ENCODE peak calls at places on chromosomes 7 and 10, in six cellular contexts. K is RWPE2, I is IMR-90, E is A549, O is spleen, X is body of pancreas. T is an unnamed sample.

GRCh38 chr10:78424721-78425120 is 391.1 kb downstream of the RPS24 start:
- DNase-seq in K (no peak), I (no peak), E (peak), O (no peak), X (no peak), T (no peak)

GRCh38 chr10:15053061-15053460 is 9.3 kb downstream of the OLAH start:
- DNase-seq in K (no peak), I (no peak), E (no peak), O (no peak), X (no peak), T (no peak)

GRCh38 chr10:131812736-131813604 is 87.8 kb upstream of the PPP2R2D start:
- DNase-seq in K (no peak), I (no peak), E (no peak), O (no peak), X (no peak), T (no peak)

GRCh38 chr7:33108591-33108930 is 643 bp downstream of the RP9 start:
- DNase-seq in K (no peak), I (no peak), E (no peak), O (no peak), X (no peak), T (no peak)

GRCh38 chr10:126584836-126585235 is 85.7 kb downstream of the C10orf90 start:
- DNase-seq in K (no peak), I (no peak), E (no peak), O (no peak), X (no peak), T (no peak)

GRCh38 chr7:16670021-16670420 is 24.0 kb downstream of the BZW2 start:
- DNase-seq in K (no peak), I (peak), E (no peak), O (no peak), X (no peak), T (no peak)

GRCh38 chr7:120259382-120259781 is 13.6 kb upstream of the KCND2 start:
- DNase-seq in K (no peak), I (peak), E (no peak), O (no peak), X (no peak), T (no peak)

GRCh38 chr7:104106106-104106505 is 101.7 kb downstream of the ORC5 start:
- DNase-seq in K (no peak), I (peak), E (no peak), O (no peak), X (no peak), T (no peak)

GRCh38 chr10:11068861-11069633 is 51.4 kb downstream of the CELF2 start:
- DNase-seq in K (no peak), I (no peak), E (no peak), O (no peak), X (no peak), T (no peak)

GRCh38 chr7:13259908-13260307 is 572.5 kb downstream of the ARL4A start:
- DNase-seq in K (no peak), I (no peak), E (no peak), O (no peak), X (no peak), T (no peak)

GRCh38 chr10:93334901-93335312 is 147.2 kb downstream of the MYOF start:
- DNase-seq in K (peak), I (peak), E (no peak), O (no peak), X (no peak), T (no peak)

GRCh38 chr10:94785211-94785610 is 22.7 kb downstream of the CYP2C19 start:
- DNase-seq in K (no peak), I (no peak), E (no peak), O (no peak), X (no peak), T (no peak)

GRCh38 chr10:1706711-1707110 is 30.6 kb downstream of the ADARB2 start:
- DNase-seq in K (no peak), I (no peak), E (no peak), O (no peak), X (no peak), T (no peak)

GRCh38 chr7:101363196-101363733 is 590 bp downstream of the COL26A1 start:
- DNase-seq in K (no peak), I (no peak), E (no peak), O (no peak), X (no peak), T (no peak)

GRCh38 chr7:50869108-50869716 is 86.5 kb upstream of the GRB10 start:
- DNase-seq in K (no peak), I (peak), E (peak), O (no peak), X (no peak), T (no peak)

GRCh38 chr7:21076054-21076453 is 289.4 kb upstream of the SP8 start:
- DNase-seq in K (no peak), I (no peak), E (no peak), O (no peak), X (no peak), T (no peak)

GRCh38 chr7:142438235-142438922 is 180.5 kb upstream of the PRSS58 start:
- DNase-seq in K (no peak), I (peak), E (peak), O (no peak), X (peak), T (no peak)

GRCh38 chr7:134462337-134462925 is 3.5 kb upstream of the AKR1B1 start:
- DNase-seq in K (no peak), I (peak), E (peak), O (no peak), X (no peak), T (no peak)

GRCh38 chr7:36280840-36281812 is 108.5 kb upstream of the ANLN start:
- DNase-seq in K (peak), I (peak), E (peak), O (no peak), X (no peak), T (peak)

GRCh38 chr10:132104062-132104461 is 38.3 kb downstream of the JAKMIP3 start:
- DNase-seq in K (no peak), I (no peak), E (no peak), O (no peak), X (no peak), T (peak)

GRCh38 chr7:1561036-1561940 is 5.3 kb upstream of the TMEM184A start:
- DNase-seq in K (no peak), I (no peak), E (no peak), O (no peak), X (no peak), T (no peak)

GRCh38 chr10:99234067-99234738 is 1.4 kb downstream of the HPSE2 start:
- DNase-seq in K (no peak), I (peak), E (peak), O (peak), X (no peak), T (peak)

GRCh38 chr10:97633921-97634320 is 621 bp upstream of the MORN4 start:
- DNase-seq in K (no peak), I (no peak), E (peak), O (no peak), X (peak), T (no peak)
- H3K27ac ChIP-seq in K (peak), I (no peak), E (peak), O (peak), X (peak), T (peak)

DNA sequence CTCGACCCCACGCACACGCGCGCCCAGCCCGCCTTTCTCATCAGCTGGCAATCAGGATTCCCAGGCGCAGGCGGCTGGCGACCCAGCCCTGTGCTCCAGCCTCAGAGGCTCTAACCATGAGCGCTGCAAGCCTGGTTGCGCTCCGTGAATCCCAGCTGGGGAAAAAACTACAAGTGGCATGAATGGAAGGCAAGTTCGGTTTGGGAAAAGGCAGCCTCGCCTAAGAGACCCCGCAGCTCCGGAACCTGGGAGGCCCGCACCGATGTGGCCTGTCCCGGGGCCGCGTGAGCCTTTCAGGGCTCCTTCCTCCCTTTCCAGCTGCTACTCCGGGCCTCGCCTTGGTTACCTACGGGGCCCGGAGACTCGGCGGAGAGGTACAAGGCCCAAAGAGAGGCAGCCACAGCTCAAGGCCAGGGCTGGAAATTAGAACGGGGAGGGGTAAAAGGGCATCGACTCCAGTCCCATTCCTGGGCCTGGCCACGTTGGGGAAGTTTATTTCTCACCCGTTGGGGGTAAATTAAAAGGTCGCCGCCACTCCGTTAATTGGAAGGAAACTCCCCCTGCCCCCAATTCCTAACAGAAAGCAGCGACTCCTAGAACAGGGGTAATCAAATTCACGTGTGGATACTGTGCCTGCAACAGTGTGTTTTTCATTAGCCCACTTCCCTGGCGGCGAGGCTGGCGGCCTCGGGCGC is 1.3 kb upstream of the HOXA9 start:
- DNase-seq in K (no peak), I (no peak), E (no peak), O (peak), X (no peak), T (no peak)
- H3K4me3 ChIP-seq in K (peak), I (no peak), E (no peak), O (peak), X (no peak), T (peak)

DNA sequence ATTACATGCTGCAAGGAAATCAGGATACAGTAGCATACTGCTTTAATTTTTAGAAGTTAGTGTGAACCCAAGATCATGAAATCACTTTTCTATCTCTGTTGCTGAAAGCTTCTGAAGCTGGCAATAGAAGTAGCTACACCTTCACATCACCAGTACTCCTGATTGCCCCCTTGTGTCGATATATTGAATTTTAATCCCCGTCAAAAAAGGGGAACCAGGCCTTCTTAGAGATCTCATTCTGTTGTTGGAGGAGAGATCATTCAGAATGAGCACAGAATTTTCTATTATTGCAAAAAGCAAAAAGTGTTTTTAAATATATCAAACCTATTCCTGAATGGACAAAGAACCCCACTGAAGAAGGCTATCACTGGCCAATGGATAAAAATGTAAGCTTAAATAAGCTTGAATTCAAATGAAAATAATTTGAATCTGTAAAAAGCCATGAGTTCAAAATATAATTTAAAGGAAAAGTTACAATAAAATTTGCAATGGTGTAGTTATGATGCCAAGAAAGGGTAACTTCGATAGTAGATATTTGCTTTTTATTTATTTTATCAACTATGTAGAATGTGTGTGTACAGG is 39.7 kb upstream of the TEX47 start:
- DNase-seq in K (no peak), I (no peak), E (peak), O (no peak), X (no peak), T (no peak)
- TF ChIP-seq CTCF in K (peak), I (peak), E (peak), O (no peak), X (peak), T (peak)

GRCh38 chr10:119360181-119360921 is 153.0 kb downstream of the GRK5 start:
- DNase-seq in K (no peak), I (no peak), E (peak), O (peak), X (no peak), T (peak)

GRCh38 chr10:119358140-119358512 is 150.8 kb downstream of the GRK5 start:
- DNase-seq in K (no peak), I (no peak), E (no peak), O (no peak), X (no peak), T (no peak)

GRCh38 chr10:119358567-119358966 is 151.2 kb downstream of the GRK5 start:
- DNase-seq in K (no peak), I (no peak), E (no peak), O (no peak), X (no peak), T (no peak)

GRCh38 chr10:119357389-119358139 is 150.2 kb downstream of the GRK5 start:
- DNase-seq in K (no peak), I (no peak), E (no peak), O (peak), X (no peak), T (no peak)

DNA sequence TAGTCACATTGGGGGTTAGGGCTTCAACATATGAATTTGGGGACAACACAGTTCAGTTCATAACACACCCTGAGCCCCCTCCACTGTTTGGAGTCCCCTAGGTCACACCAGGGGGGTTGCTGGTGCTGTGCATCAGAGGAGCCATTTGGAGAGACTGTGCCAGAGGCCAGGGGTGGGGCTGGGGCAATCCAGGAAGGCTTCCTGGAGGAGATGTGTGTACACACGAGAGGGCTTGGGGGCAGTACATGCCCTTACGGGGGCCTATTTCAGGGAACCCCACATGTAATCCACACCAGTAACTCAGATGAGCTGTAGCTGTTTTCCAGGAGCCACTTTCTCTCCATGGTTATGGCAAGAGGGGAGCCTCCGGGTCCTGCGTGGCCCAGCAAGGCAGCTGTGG is 151.7 kb downstream of the GRK5 start:
- DNase-seq in K (no peak), I (no peak), E (no peak), O (no peak), X (no peak), T (no peak)
- H3K27ac ChIP-seq in K (no peak), I (no peak), E (no peak), O (no peak), X (no peak), T (peak)

GRCh38 chr7:74499835-74500388 is 46.2 kb downstream of the GTF2IRD1 start:
- DNase-seq in K (no peak), I (no peak), E (no peak), O (no peak), X (no peak), T (no peak)

GRCh38 chr7:74498996-74499834 is 45.5 kb downstream of the GTF2IRD1 start:
- DNase-seq in K (no peak), I (no peak), E (no peak), O (no peak), X (no peak), T (peak)

GRCh38 chr7:74502216-74502891 is 48.6 kb downstream of the GTF2IRD1 start:
- DNase-seq in K (no peak), I (no peak), E (no peak), O (no peak), X (peak), T (peak)

GRCh38 chr7:74503061-74503460 is 49.4 kb downstream of the GTF2IRD1 start:
- DNase-seq in K (no peak), I (no peak), E (no peak), O (no peak), X (peak), T (no peak)

GRCh38 chr7:74501298-74501697 is 47.6 kb downstream of the GTF2IRD1 start:
- DNase-seq in K (no peak), I (no peak), E (no peak), O (no peak), X (peak), T (peak)
- H3K4me3 ChIP-seq in K (no peak), I (no peak), E (no peak), O (no peak), X (no peak), T (no peak)

GRCh38 chr10:49562893-49563292 is 24.0 kb upstream of the ERCC6 start:
- DNase-seq in K (no peak), I (peak), E (no peak), O (no peak), X (no peak), T (no peak)

GRCh38 chr10:49560526-49560925 is 21.6 kb upstream of the ERCC6 start:
- DNase-seq in K (no peak), I (no peak), E (no peak), O (no peak), X (no peak), T (no peak)

GRCh38 chr10:49556723-49557122 is 17.8 kb upstream of the ERCC6 start:
- DNase-seq in K (no peak), I (peak), E (no peak), O (no peak), X (no peak), T (no peak)

GRCh38 chr10:49559476-49559875 is 20.6 kb upstream of the ERCC6 start:
- DNase-seq in K (no peak), I (no peak), E (no peak), O (no peak), X (no peak), T (no peak)

DNA sequence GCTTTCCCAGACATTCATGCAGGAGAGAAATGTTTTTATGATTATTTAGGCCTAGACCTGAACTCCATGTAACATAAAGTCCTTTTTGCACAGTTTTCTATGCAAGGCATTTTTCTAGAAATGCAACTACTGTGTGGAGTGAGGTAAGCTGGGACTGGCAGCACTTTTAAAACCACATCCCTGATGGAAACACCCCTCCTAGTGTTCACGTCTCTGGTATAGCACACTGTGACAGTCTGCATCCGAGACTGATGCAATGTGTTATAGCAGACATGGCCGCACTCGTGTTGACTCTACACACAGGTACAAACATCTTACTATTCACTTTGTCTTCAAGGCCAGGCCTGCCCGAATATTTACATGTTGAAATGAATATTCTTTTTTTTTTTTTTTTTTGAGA is 19.3 kb upstream of the ERCC6 start:
- DNase-seq in K (no peak), I (no peak), E (no peak), O (no peak), X (no peak), T (no peak)
- TF ChIP-seq CTCF in K (no peak), I (no peak), E (no peak), O (no peak), X (no peak), T (no peak)

GRCh38 chr7:105350906-105351305 is 37.8 kb downstream of the SRPK2 start:
- DNase-seq in K (no peak), I (no peak), E (no peak), O (no peak), X (no peak), T (no peak)

GRCh38 chr7:105345003-105345402 is 43.7 kb downstream of the SRPK2 start:
- DNase-seq in K (no peak), I (no peak), E (no peak), O (no peak), X (no peak), T (no peak)

GRCh38 chr7:105346138-105346537 is 42.6 kb downstream of the SRPK2 start:
- DNase-seq in K (no peak), I (no peak), E (no peak), O (no peak), X (no peak), T (no peak)

GRCh38 chr7:105346593-105347322 is 42.0 kb downstream of the SRPK2 start:
- DNase-seq in K (no peak), I (no peak), E (no peak), O (no peak), X (no peak), T (no peak)

DNA sequence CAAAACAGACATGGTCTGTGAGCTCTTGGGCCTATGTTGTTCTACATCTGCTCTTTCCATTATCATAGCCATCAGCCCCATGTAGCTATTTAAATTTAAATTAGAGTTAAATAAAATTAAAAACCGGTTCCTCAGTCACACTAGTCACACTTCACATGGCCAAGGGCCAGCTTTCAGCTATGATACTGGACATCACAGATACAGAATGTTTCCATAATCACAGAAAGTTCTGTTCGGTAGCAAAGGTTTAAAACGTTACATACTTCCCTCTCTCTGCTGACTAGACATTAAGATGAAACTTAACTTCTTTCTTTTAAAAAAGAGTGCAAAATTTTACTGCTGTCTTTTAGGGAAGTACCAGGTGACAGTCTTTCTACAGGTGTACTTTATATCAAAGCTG is 43.0 kb downstream of the SRPK2 start:
- DNase-seq in K (no peak), I (no peak), E (no peak), O (no peak), X (no peak), T (no peak)
- H3K27ac ChIP-seq in K (no peak), I (no peak), E (no peak), O (peak), X (no peak), T (no peak)

GRCh38 chr7:150739045-150739432 is 1.8 kb downstream of the GIMAP5 start:
- DNase-seq in K (no peak), I (no peak), E (no peak), O (no peak), X (no peak), T (no peak)

GRCh38 chr7:150738092-150739044 is 1.1 kb downstream of the GIMAP5 start:
- DNase-seq in K (no peak), I (no peak), E (no peak), O (no peak), X (no peak), T (no peak)

GRCh38 chr7:150735596-150736358 is 1.4 kb upstream of the GIMAP5 start:
- DNase-seq in K (no peak), I (no peak), E (no peak), O (no peak), X (no peak), T (no peak)

GRCh38 chr7:150737265-150738055 is at the start of gene GIMAP5:
- DNase-seq in K (no peak), I (no peak), E (no peak), O (peak), X (no peak), T (no peak)

GRCh38 chr7:150736864-150737263 is 354 bp upstream of the GIMAP5 start:
- DNase-seq in K (no peak), I (no peak), E (no peak), O (no peak), X (no peak), T (no peak)
- H3K4me3 ChIP-seq in K (no peak), I (no peak), E (no peak), O (peak), X (no peak), T (peak)

DNA sequence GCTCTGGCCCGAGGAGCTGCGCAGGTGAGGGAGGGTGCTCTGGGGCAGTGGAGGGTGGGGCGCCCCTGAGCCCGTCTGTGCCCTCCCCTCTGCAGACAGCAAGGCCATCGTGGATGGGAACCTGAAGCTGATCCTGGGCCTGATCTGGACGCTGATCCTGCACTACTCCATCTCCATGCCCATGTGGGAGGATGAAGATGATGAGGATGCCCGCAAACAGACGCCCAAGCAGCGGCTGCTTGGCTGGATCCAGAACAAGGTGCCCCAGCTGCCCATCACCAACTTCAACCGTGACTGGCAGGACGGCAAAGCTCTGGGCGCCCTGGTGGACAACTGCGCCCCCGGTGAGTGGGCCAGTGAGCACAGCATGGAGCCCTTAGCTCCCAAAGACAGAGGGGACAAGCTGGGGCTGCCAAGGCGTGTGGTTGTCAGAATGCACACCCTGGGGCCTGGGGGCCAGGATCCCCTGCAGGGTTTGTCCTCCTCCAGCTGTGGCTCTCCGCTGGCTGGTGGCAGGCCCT is 5.1 kb downstream of the FLNC start:
- DNase-seq in K (no peak), I (no peak), E (no peak), O (no peak), X (no peak), T (no peak)
- TF ChIP-seq CTCF in K (no peak), I (no peak), E (no peak), O (no peak), X (no peak), T (no peak)

T was measured in heart left ventricle.